ENCODE peak calls at places on chromosomes 1 and 21, in ten cellular contexts. G is body of pancreas, D is breast epithelium, L is heart left ventricle, Y is transverse colon, X is A549, W is right lobe of liver, K is vagina, M is ovary, T is GM12891. Z is an unnamed sample.

GRCh38 chr1:29297476-29297875 is 61.2 kb downstream of the PTPRU start:
- DNase-seq in D (no peak), M (no peak), X (no peak), Y (no peak), T (no peak), G (no peak), K (no peak), W (no peak), L (no peak), Z (peak; percentile 13)

GRCh38 chr21:37249112-37249904 is 17.8 kb downstream of the VPS26C start:
- DNase-seq in X (no peak), L (no peak), Y (no peak), K (no peak), T (no peak), D (no peak), G (no peak), M (no peak), W (no peak), Z (no peak)

GRCh38 chr1:111725192-111725591 is 14.0 kb downstream of the INKA2 start:
- DNase-seq in D (no peak), X (no peak), W (no peak), Y (no peak), T (no peak), K (no peak), L (peak; percentile 79), G (no peak), M (no peak), Z (no peak)

GRCh38 chr1:183993132-183993531 is 44.4 kb downstream of the COLGALT2 start:
- DNase-seq in X (no peak), M (no peak), T (no peak), L (no peak), K (no peak), G (no peak), D (no peak), W (no peak), Y (no peak), Z (no peak)

GRCh38 chr1:62241357-62242131 is 46.9 kb downstream of the L1TD1 start:
- DNase-seq in D (no peak), W (peak; percentile 72), X (peak; percentile 33), G (peak; percentile 62), K (no peak), L (no peak), Y (peak; percentile 17), T (no peak), M (no peak), Z (no peak)

GRCh38 chr1:29645586-29645985 is 409.3 kb downstream of the PTPRU start:
- DNase-seq in X (no peak), G (no peak), W (no peak), T (no peak), M (no peak), L (no peak), K (peak; percentile 19), D (peak; percentile 15), Y (no peak), Z (no peak)

GRCh38 chr1:24910751-24911650 is 19.1 kb downstream of the RUNX3 start:
- DNase-seq in D (no peak), L (no peak), W (no peak), M (no peak), K (no peak), G (peak; percentile 52), X (peak; percentile 39), T (no peak), Y (peak; percentile 65), Z (peak; percentile 70)

GRCh38 chr1:82934069-82934468 is 1064.9 kb downstream of the TTLL7 start:
- DNase-seq in X (no peak), T (no peak), M (no peak), G (no peak), W (no peak), D (no peak), Y (no peak), L (peak; percentile 30), K (no peak), Z (no peak)

GRCh38 chr1:203300441-203301330 is 4.6 kb upstream of the BTG2 start:
- DNase-seq in X (no peak), W (no peak), G (no peak), K (no peak), Y (no peak), L (no peak), T (no peak), M (no peak), D (no peak), Z (no peak)
- TF ChIP-seq POLR2A in X (no peak), W (no peak), G (no peak), K (no peak), Y (no peak), L (no peak), T (peak; percentile 39), M (no peak), D (no peak), Z (no peak)

GRCh38 chr1:32250893-32251716 is at the start of gene LCK:
- DNase-seq in W (peak; percentile 30), M (no peak), T (no peak), K (no peak), Y (peak; percentile 42), X (no peak), L (no peak), D (no peak), G (no peak), Z (no peak)
- TF ChIP-seq POLR2A in W (no peak), M (no peak), T (peak; percentile 96), K (no peak), Y (peak; percentile 61), X (no peak), L (no peak), D (no peak), G (no peak), Z (no peak)

GRCh38 chr1:159783724-159784123 is 3.0 kb downstream of the DUSP23 start:
- DNase-seq in M (no peak), G (no peak), K (no peak), Y (no peak), L (no peak), W (no peak), D (no peak), X (no peak), T (no peak), Z (no peak)

GRCh38 chr1:159778266-159778665 is 2.5 kb upstream of the DUSP23 start:
- DNase-seq in D (no peak), L (no peak), M (no peak), Y (no peak), W (no peak), K (no peak), G (no peak), T (no peak), X (no peak), Z (no peak)

GRCh38 chr1:159779403-159779851 is 1.3 kb upstream of the DUSP23 start:
- DNase-seq in K (no peak), G (peak; percentile 49), T (no peak), D (no peak), W (no peak), X (no peak), L (no peak), Y (no peak), M (peak; percentile 9), Z (peak; percentile 46)

GRCh38 chr1:159781992-159782391 is 1.2 kb downstream of the DUSP23 start:
- DNase-seq in M (no peak), W (no peak), G (no peak), D (no peak), L (no peak), T (no peak), Y (no peak), K (no peak), X (no peak), Z (no peak)

DNA sequence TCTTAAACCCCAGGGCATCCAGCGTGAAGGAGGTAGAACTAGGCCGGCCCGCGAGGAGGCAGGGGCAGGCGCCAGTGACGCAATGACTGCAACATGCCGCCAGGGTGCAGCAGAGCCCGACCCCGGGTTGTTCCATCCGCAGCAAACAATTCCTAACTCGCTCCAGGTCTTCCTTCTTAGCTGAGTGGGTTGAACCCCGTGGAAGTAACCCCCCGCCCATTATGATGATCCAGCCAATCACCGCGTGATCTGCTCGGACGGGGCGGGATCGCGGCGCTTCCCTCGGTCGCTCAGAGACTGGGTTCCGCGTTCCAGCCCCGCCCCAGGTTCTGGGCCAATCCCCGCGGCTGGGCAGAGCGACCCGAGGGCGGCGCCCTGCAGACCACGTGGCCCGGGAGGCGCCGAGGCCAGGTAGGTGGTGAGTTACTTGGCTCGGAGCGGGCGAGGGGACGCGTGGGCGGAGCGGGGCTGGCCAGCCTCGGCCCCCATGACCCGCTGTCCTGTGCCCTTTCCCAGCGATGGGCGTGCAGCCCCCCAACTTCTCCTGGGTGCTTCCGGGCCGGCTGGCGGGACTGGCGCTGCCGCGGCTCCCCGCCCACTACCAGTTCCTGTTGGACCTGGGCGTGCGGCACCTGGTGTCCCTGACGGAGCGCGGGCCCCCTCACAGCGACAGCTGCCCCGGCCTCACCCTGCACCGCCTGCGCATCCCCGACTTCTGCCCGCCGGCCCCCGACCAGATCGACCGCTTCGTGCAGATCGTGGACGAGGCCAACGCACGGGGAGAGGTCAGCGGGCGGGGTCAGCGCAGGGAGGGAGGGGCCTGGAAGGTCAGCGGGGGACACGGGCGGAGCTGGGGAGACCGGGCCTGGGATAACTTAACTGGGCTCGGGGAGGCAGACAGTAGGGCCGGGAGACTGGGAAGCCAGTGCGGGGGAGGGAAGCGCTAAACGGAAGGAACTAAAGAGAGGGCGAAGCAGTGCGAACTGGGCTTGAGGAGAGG is at the start of gene DUSP23:
- DNase-seq in M (peak; percentile 96), K (peak; percentile 98), T (peak; percentile 90), L (peak; percentile 98), D (peak; percentile 98), Y (peak; percentile 98), X (peak; percentile 98), W (peak; percentile 99), G (peak; percentile 98), Z (peak; percentile 96)
- TF ChIP-seq POLR2A in M (peak; percentile 70), K (peak; percentile 41), T (no peak), L (no peak), D (peak; percentile 62), Y (peak; percentile 94), X (peak; percentile 51), W (peak; percentile 67), G (peak; percentile 94), Z (no peak)

GRCh38 chr1:226676381-226676780 is 62.7 kb downstream of the ITPKB start:
- DNase-seq in X (no peak), G (no peak), M (no peak), Y (no peak), W (no peak), L (no peak), D (no peak), T (no peak), K (no peak), Z (no peak)

GRCh38 chr1:226678701-226679100 is 60.4 kb downstream of the ITPKB start:
- DNase-seq in Y (no peak), M (no peak), G (no peak), L (no peak), W (no peak), X (no peak), D (no peak), T (no peak), K (no peak), Z (no peak)

GRCh38 chr1:226675720-226676357 is 63.2 kb downstream of the ITPKB start:
- DNase-seq in D (no peak), W (no peak), M (no peak), K (no peak), Y (no peak), G (no peak), L (no peak), X (no peak), T (no peak), Z (no peak)

GRCh38 chr1:226678251-226678650 is 60.8 kb downstream of the ITPKB start:
- DNase-seq in T (no peak), W (no peak), G (no peak), X (no peak), K (no peak), M (no peak), L (no peak), D (no peak), Y (no peak), Z (no peak)

DNA sequence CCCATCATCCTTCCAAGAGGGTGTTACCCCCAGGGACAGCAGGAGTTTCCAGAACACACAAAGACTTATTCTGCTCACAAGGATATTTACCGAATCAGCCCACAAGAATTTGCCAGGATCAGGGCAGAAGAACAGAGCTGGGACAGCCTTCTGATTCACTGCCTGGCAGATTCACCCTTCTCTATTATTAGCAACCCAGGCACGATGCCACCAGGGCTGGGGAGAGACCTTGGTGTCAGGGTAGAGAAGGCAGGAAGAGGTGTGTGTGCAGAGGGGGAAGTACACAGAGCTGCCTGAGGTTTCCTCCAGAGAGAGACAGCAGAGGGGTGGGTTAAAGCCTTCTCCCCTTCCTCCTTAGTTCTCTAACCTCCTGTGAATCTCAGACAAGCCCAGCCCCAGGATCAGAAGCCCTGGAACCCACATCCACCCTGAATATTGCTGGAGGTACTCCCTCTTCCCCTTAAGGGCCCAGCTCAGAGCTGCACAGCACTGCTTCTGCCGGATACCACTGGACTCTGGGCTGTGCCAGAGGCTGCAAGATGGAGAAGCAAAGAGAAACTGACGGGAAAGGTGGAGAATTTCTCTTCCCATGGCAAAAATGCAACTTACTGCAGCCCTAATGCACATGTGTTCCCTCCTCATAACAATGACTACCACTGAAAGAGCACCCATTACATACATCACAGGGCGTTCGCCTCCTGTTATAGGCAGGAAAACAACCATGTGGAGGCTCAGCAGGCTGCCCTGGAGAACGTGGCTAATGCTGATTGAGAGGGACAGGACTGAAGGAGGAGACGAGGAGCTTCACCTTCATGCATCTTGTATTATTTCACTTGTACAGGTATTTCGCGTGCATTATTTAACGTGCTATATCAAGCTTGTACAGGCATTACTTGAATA is 61.7 kb downstream of the ITPKB start:
- DNase-seq in D (peak; percentile 91), M (peak; percentile 79), K (no peak), G (peak; percentile 61), L (peak; percentile 87), Y (peak; percentile 79), W (peak; percentile 56), T (no peak), X (peak; percentile 20), Z (peak; percentile 87)
- TF ChIP-seq POLR2A in D (no peak), M (no peak), K (no peak), G (no peak), L (no peak), Y (no peak), W (no peak), T (no peak), X (no peak), Z (no peak)

Z was measured in IMR-90.